ENCODE peak calls at places on chromosomes 2 and 18, in five cellular contexts. T, U, B, A and C are unnamed samples.

GRCh38 chr2:54454548-54454921 is 1.6 kb upstream of the SPTBN1 start:
- DNase-seq in T (no peak), U (no peak), B (no peak), A (no peak), C (no peak)

GRCh38 chr2:58291726-58292430 is 50.8 kb upstream of the FANCL start:
- DNase-seq in T (no peak), U (no peak), B (no peak), A (no peak), C (no peak)

GRCh38 chr2:41719756-41720155 is 328.1 kb upstream of the PKDCC start:
- DNase-seq in T (no peak), U (no peak), B (no peak), A (no peak), C (no peak)

GRCh38 chr2:139790807-139791206 is 1010.6 kb upstream of the NXPH2 start:
- DNase-seq in T (no peak), U (peak), B (no peak), A (no peak), C (no peak)

GRCh38 chr2:229713371-229714079 is 830 bp downstream of the DNER start:
- DNase-seq in T (no peak), U (peak), B (no peak), A (no peak), C (no peak)

GRCh38 chr18:48957136-48957535 is 6.4 kb upstream of the SMAD7 start:
- DNase-seq in T (no peak), U (no peak), B (no peak), A (no peak), C (no peak)

GRCh38 chr2:165776796-165777195 is 17.3 kb downstream of the GALNT3 start:
- DNase-seq in T (no peak), U (no peak), B (no peak), A (no peak), C (no peak)

GRCh38 chr2:131413148-131413747 is 49.3 kb upstream of the RAB6D start:
- DNase-seq in T (no peak), U (peak), B (no peak), A (peak), C (no peak)

GRCh38 chr2:54579682-54580349 is 123.7 kb downstream of the SPTBN1 start:
- DNase-seq in T (no peak), U (no peak), B (no peak), A (no peak), C (no peak)

GRCh38 chr2:173511357-173511756 is 156.7 kb downstream of the CDCA7 start:
- DNase-seq in T (no peak), U (no peak), B (no peak), A (no peak), C (no peak)

GRCh38 chr2:223930002-223930976 is 14.8 kb downstream of the WDFY1 start:
- DNase-seq in T (peak), U (no peak), B (no peak), A (peak), C (no peak)

GRCh38 chr2:112805542-112805941 is 21.2 kb upstream of the IL1A start:
- DNase-seq in T (no peak), U (no peak), B (no peak), A (no peak), C (no peak)

GRCh38 chr18:35642802-35643201 is 61.3 kb downstream of the GALNT1 start:
- DNase-seq in T (no peak), U (no peak), B (no peak), A (peak), C (no peak)

GRCh38 chr2:205776139-205776538 is 93.8 kb downstream of the NRP2 start:
- DNase-seq in T (no peak), U (peak), B (no peak), A (peak), C (peak)

GRCh38 chr18:31268985-31269406 is 49.0 kb upstream of the DSG1 start:
- DNase-seq in T (no peak), U (no peak), B (no peak), A (peak), C (no peak)

GRCh38 chr2:218276986-218277755 is 6.9 kb downstream of the PNKD start:
- DNase-seq in T (no peak), U (no peak), B (no peak), A (no peak), C (no peak)

GRCh38 chr2:215680605-215681598 is 245.0 kb upstream of the FN1 start:
- DNase-seq in T (peak), U (peak), B (no peak), A (no peak), C (no peak)

GRCh38 chr2:21330786-21331391 is 207.1 kb downstream of the TDRD15 start:
- DNase-seq in T (no peak), U (no peak), B (no peak), A (no peak), C (no peak)

GRCh38 chr2:43184339-43184895 is 42.0 kb downstream of the ZFP36L2 start:
- DNase-seq in T (no peak), U (peak), B (no peak), A (peak), C (no peak)

GRCh38 chr2:173159794-173160463 is 84.3 kb downstream of the MAP3K20 start:
- DNase-seq in T (peak), U (peak), B (peak), A (peak), C (no peak)

GRCh38 chr2:160576054-160576499 is 82.5 kb upstream of the RBMS1 start:
- DNase-seq in T (no peak), U (peak), B (no peak), A (no peak), C (no peak)

GRCh38 chr2:53095227-53095626 is 672.4 kb upstream of the CHAC2 start:
- DNase-seq in T (no peak), U (no peak), B (no peak), A (no peak), C (no peak)

GRCh38 chr2:162697111-162697510 is 141.5 kb downstream of the KCNH7 start:
- DNase-seq in T (no peak), U (no peak), B (no peak), A (no peak), C (no peak)

GRCh38 chr2:219293736-219294201 is 14.6 kb downstream of the DNAJB2 start:
- DNase-seq in T (no peak), U (no peak), B (no peak), A (no peak), C (no peak)

GRCh38 chr2:222709191-222709891 is 37.9 kb downstream of the MOGAT1 start:
- DNase-seq in T (peak), U (peak), B (peak), A (peak), C (no peak)

GRCh38 chr2:180481998-180482397 is 474.9 kb upstream of the CWC22 start:
- DNase-seq in T (no peak), U (no peak), B (no peak), A (no peak), C (no peak)

GRCh38 chr2:65922794-65923193 is 490.4 kb upstream of the SPRED2 start:
- DNase-seq in T (peak), U (peak), B (no peak), A (no peak), C (no peak)

GRCh38 chr2:74148457-74149248 is 941 bp upstream of the BOLA3 start:
- DNase-seq in T (no peak), U (peak), B (no peak), A (peak), C (no peak)
- H3K27ac ChIP-seq in T (peak), U (peak), B (peak), A (peak), C (no peak)

GRCh38 chr2:15169326-15170038 is 391.7 kb downstream of the NBAS start:
- DNase-seq in T (no peak), U (peak), B (peak), A (no peak), C (no peak)
- H3K4me3 ChIP-seq in T (no peak), U (no peak), B (peak), A (no peak), C (no peak)

DNA sequence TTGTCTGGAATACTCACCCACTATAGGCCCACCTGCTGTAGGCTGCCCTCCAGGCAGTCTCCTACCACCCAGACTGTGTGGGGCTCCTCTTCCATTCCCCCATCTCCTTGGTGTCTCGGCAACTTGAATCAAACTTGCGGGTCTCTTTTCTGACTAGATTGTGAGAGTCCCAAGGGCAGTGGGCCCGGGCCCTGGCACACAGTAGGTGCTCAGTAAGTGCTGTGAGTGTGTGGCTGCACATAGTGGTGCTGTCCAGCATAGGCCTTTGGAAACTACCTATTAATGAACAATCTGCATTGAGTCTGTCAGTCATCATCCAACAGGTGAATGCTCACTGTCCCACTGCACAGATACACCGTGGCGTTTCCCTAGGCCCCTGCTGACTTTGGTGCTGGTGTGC is 43.6 kb upstream of the ASB1 start:
- DNase-seq in T (no peak), U (no peak), B (no peak), A (no peak), C (no peak)
- H3K27ac ChIP-seq in T (no peak), U (no peak), B (no peak), A (no peak), C (no peak)

DNA sequence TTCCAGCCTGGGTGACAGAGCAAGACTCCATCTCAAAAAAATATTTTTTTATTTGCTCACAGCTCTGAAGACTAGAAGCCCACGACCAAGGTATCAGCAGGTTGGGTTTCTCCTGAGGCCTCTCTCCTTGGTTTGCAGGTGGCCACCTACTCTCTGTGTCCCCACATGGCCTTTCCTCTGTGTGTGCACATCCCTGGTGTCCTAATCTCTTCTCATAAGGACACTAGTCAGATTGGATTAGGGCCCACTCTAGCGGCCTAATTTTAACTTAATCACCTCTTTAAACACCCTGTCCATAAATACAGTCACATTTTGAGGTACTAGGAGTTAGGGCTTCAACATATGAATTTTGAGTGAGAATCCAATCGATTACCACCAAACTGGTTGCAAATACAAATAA is 2.0 kb upstream of the RAB3GAP1 start:
- DNase-seq in T (no peak), U (no peak), B (no peak), A (peak), C (no peak)
- H3K4me3 ChIP-seq in T (no peak), U (no peak), B (no peak), A (no peak), C (no peak)

DNA sequence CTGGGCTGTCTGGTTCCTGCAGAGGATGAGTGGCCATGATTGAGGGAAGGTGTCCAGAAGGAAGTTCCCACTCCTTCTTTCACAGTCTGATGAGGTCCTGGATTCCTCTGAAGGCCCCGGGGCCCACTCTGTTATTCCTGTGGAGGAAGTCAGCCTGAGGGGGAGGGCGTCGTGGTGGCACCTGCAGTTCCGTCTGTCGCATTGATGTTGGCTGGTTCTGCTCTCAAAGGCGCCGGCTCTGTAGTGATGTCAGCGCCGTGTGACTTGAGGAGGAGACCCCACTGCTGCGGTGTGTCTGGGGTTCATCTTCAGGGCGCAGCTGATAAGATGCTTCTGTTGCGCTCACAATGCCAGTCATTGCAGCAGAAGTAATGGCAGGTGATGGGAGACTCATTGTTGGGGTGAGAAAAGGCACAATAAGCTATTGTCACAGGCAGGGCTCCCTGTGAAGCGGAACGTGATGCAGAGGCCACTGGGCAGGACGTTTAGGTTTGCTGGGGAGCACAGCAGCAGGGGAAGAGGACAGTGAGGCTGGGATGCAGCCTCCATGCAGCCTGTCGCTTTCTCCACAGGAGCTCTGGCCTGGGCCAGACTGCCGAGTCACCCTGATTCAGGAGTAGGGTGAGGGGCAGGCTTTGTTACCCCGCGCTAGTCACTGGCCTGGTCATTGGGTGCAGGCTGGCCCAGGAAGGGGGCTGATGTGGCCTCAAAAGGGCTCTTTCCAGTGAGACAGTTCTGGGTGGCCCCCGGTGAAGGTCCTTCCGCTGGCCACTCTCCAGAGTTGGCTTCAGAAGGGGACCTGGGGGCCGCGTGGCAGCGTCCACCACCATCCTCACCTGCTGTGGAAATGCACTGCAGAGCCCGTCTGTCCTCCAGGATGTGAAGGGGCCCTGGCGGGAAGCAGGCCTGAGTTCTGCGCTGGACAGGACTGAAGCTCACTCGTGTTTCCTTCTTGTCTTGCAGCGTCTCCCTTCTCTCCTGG is 42.8 kb downstream of the SH3BP4 start:
- DNase-seq in T (no peak), U (no peak), B (no peak), A (no peak), C (no peak)
- H3K27ac ChIP-seq in T (peak), U (peak), B (peak), A (no peak), C (no peak)

GRCh38 chr2:19362652-19363473 is 4.4 kb upstream of the OSR1 start:
- DNase-seq in T (peak), U (peak), B (peak), A (peak), C (no peak)

GRCh38 chr2:19363474-19363778 is 5.0 kb upstream of the OSR1 start:
- DNase-seq in T (no peak), U (no peak), B (no peak), A (no peak), C (no peak)

GRCh38 chr2:19360881-19361321 is 2.5 kb upstream of the OSR1 start:
- DNase-seq in T (no peak), U (no peak), B (no peak), A (no peak), C (no peak)

GRCh38 chr2:19361325-19361990 is 3.0 kb upstream of the OSR1 start:
- DNase-seq in T (peak), U (peak), B (no peak), A (no peak), C (no peak)

GRCh38 chr2:19362094-19362649 is 3.7 kb upstream of the OSR1 start:
- DNase-seq in T (no peak), U (no peak), B (no peak), A (no peak), C (no peak)
- H3K4me3 ChIP-seq in T (peak), U (peak), B (peak), A (no peak), C (no peak)

DNA sequence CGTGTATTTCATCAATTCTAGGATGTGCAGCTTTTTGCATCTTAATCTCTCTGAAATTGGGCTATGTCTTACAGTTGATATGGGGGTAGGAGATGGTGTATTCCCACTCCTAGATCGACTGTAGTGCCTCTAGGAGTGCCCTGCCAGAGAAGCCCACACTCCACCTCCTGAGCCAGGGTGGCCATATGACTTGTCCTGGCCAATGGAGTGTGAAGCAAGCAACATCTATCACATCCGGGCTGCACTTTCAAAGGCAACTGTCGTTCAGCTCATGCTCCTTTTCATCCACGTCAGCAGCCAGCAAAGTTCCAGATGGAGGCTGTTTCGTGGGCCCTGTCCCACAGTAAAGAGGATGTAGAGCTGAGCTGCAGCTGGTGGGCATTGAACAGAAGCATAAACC is 149.4 kb upstream of the SLC1A4 start:
- DNase-seq in T (no peak), U (no peak), B (no peak), A (no peak), C (no peak)
- H3K27ac ChIP-seq in T (peak), U (no peak), B (no peak), A (no peak), C (no peak)

GRCh38 chr2:82344670-82345069 is 2040.1 kb upstream of the LRRTM1 start:
- DNase-seq in T (no peak), U (peak), B (no peak), A (peak), C (peak)
- H3K4me3 ChIP-seq in T (no peak), U (no peak), B (no peak), A (no peak), C (no peak)